ENCODE peak calls at places on chromosome 17, in seven cellular contexts. E is cardiac muscle cell, W is mesothelial cell of epicardium, C is right lobe of liver, X is A549, I is AG04450, Z is choroid plexus epithelial cell. Q is an unnamed sample.

GRCh38 chr17:50206604-50207293 is 5.3 kb upstream of the COL1A1 start:
- DNase-seq in E (peak), W (peak), C (no peak), X (no peak), I (no peak), Z (peak), Q (no peak)

GRCh38 chr17:68381076-68381900 is 76.0 kb downstream of the WIPI1 start:
- DNase-seq in E (peak), W (no peak), C (no peak), X (peak), I (peak), Z (peak), Q (peak)

GRCh38 chr17:44247346-44248219 is 20.4 kb downstream of the SLC4A1 start:
- DNase-seq in E (no peak), W (no peak), C (peak), X (no peak), I (no peak), Z (no peak), Q (no peak)

GRCh38 chr17:11882716-11883115 is 114.6 kb downstream of the ZNF18 start:
- DNase-seq in E (no peak), W (no peak), C (no peak), X (no peak), I (no peak), Z (no peak), Q (no peak)

GRCh38 chr17:43418441-43419374 is 19.9 kb downstream of the ARL4D start:
- DNase-seq in E (peak), W (no peak), C (no peak), X (peak), I (peak), Z (peak), Q (peak)

GRCh38 chr17:50884354-50885311 is 18.5 kb upstream of the TOB1 start:
- DNase-seq in E (peak), W (no peak), C (no peak), X (no peak), I (no peak), Z (no peak), Q (no peak)

GRCh38 chr17:81249233-81250040 is 10.3 kb downstream of the NDUFAF8 start:
- DNase-seq in E (peak), W (no peak), C (peak), X (peak), I (no peak), Z (no peak), Q (no peak)

GRCh38 chr17:77444653-77445029 is 303.9 kb downstream of the SEC14L1 start:
- DNase-seq in E (peak), W (no peak), C (peak), X (no peak), I (no peak), Z (no peak), Q (no peak)

GRCh38 chr17:65022751-65023421 is 33.7 kb downstream of the GNA13 start:
- DNase-seq in E (peak), W (no peak), C (no peak), X (no peak), I (no peak), Z (peak), Q (peak)

GRCh38 chr17:33169580-33170285 is 123.4 kb downstream of the ASIC2 start:
- DNase-seq in E (no peak), W (no peak), C (no peak), X (peak), I (no peak), Z (no peak), Q (no peak)

GRCh38 chr17:57918017-57918895 is 37.0 kb downstream of the CUEDC1 start:
- DNase-seq in E (peak), W (no peak), C (no peak), X (no peak), I (no peak), Z (peak), Q (no peak)

GRCh38 chr17:83082435-83082834 is 3.0 kb downstream of the METRNL start:
- DNase-seq in E (no peak), W (no peak), C (no peak), X (no peak), I (no peak), Z (no peak), Q (no peak)

GRCh38 chr17:30796016-30796415 is 28.5 kb downstream of the CRLF3 start:
- DNase-seq in E (no peak), W (no peak), C (no peak), X (no peak), I (no peak), Z (peak), Q (no peak)

GRCh38 chr17:76627510-76627909 is 16.0 kb downstream of the ST6GALNAC1 start:
- DNase-seq in E (no peak), W (no peak), C (no peak), X (no peak), I (no peak), Z (no peak), Q (no peak)

GRCh38 chr17:5526821-5527598 is 40.6 kb downstream of the MIS12 start:
- DNase-seq in E (peak), W (peak), C (no peak), X (peak), I (peak), Z (peak), Q (peak)

GRCh38 chr17:48456584-48456983 is 26.6 kb upstream of the SKAP1 start:
- DNase-seq in E (no peak), W (no peak), C (no peak), X (peak), I (no peak), Z (peak), Q (no peak)

GRCh38 chr17:8466873-8467272 is 31.2 kb downstream of the NDEL1 start:
- DNase-seq in E (no peak), W (no peak), C (no peak), X (no peak), I (no peak), Z (no peak), Q (no peak)

GRCh38 chr17:801660-802059 is 19.5 kb downstream of the MRM3 start:
- DNase-seq in E (peak), W (no peak), C (no peak), X (no peak), I (no peak), Z (peak), Q (no peak)

GRCh38 chr17:4901648-4902344 is 1.1 kb downstream of the CHRNE start:
- DNase-seq in E (no peak), W (no peak), C (peak), X (no peak), I (no peak), Z (no peak), Q (no peak)

GRCh38 chr17:42553866-42554249 is 1.1 kb downstream of the HSD17B1 start:
- DNase-seq in E (no peak), W (no peak), C (no peak), X (no peak), I (no peak), Z (no peak), Q (no peak)

GRCh38 chr17:47717845-47718621 is 15.0 kb upstream of the TBX21 start:
- DNase-seq in E (no peak), W (no peak), C (no peak), X (no peak), I (no peak), Z (no peak), Q (no peak)

GRCh38 chr17:21495281-21495680 is 119.1 kb downstream of the KCNJ12 start:
- DNase-seq in E (no peak), W (peak), C (no peak), X (no peak), I (no peak), Z (no peak), Q (no peak)

GRCh38 chr17:64455993-64456885 is 7.3 kb downstream of the MILR1 start:
- DNase-seq in E (no peak), W (no peak), C (no peak), X (no peak), I (no peak), Z (no peak), Q (no peak)

GRCh38 chr17:21129023-21129681 is 2.4 kb downstream of the DHRS7B start:
- DNase-seq in E (peak), W (no peak), C (no peak), X (peak), I (peak), Z (peak), Q (no peak)

GRCh38 chr17:70168044-70168978 is 1.0 kb upstream of the KCNJ2 start:
- DNase-seq in E (peak), W (peak), C (peak), X (peak), I (peak), Z (peak), Q (peak)

GRCh38 chr17:57477483-57478357 is 221.4 kb downstream of the MSI2 start:
- DNase-seq in E (no peak), W (no peak), C (no peak), X (no peak), I (no peak), Z (no peak), Q (no peak)

GRCh38 chr17:7885357-7886226 is 3.0 kb upstream of the CHD3 start:
- DNase-seq in E (peak), W (peak), C (peak), X (peak), I (no peak), Z (peak), Q (no peak)

GRCh38 chr17:81202318-81202717 is 20.4 kb downstream of the CEP131 start:
- DNase-seq in E (no peak), W (no peak), C (no peak), X (no peak), I (no peak), Z (no peak), Q (no peak)

GRCh38 chr17:81578038-81578441 is 25.9 kb upstream of the FAAP100 start:
- DNase-seq in E (peak), W (no peak), C (no peak), X (no peak), I (no peak), Z (peak), Q (no peak)

GRCh38 chr17:5584383-5584951 is at the start of gene NLRP1:
- DNase-seq in E (peak), W (no peak), C (peak), X (peak), I (peak), Z (peak), Q (peak)

GRCh38 chr17:16820161-16820877 is 130.3 kb downstream of the CCDC144A start:
- DNase-seq in E (no peak), W (no peak), C (no peak), X (no peak), I (no peak), Z (no peak), Q (no peak)

GRCh38 chr17:72852267-72852945 is 240.1 kb downstream of the SLC39A11 start:
- DNase-seq in E (no peak), W (no peak), C (no peak), X (peak), I (peak), Z (no peak), Q (no peak)

GRCh38 chr17:58504826-58505351 is 9.5 kb downstream of the MTMR4 start:
- DNase-seq in E (no peak), W (no peak), C (no peak), X (no peak), I (no peak), Z (no peak), Q (no peak)

GRCh38 chr17:81002409-81003361 is 11.0 kb downstream of the CHMP6 start:
- DNase-seq in E (peak), W (no peak), C (no peak), X (no peak), I (no peak), Z (peak), Q (no peak)

GRCh38 chr17:42179911-42180410 is 981 bp downstream of the KCNH4 start:
- DNase-seq in E (peak), W (peak), C (no peak), X (peak), I (no peak), Z (peak), Q (no peak)

GRCh38 chr17:58344047-58344790 is 7.8 kb downstream of the SUPT4H1 start:
- DNase-seq in E (peak), W (no peak), C (no peak), X (no peak), I (no peak), Z (peak), Q (no peak)

GRCh38 chr17:64095144-64095882 is 34.6 kb downstream of the ERN1 start:
- DNase-seq in E (no peak), W (no peak), C (no peak), X (no peak), I (no peak), Z (no peak), Q (no peak)

GRCh38 chr17:61478790-61479492 is 26.7 kb downstream of the TBX4 start:
- DNase-seq in E (no peak), W (no peak), C (no peak), X (no peak), I (no peak), Z (no peak), Q (no peak)

GRCh38 chr17:51700011-51700760 is 439.8 kb downstream of the UTP18 start:
- DNase-seq in E (no peak), W (no peak), C (no peak), X (no peak), I (no peak), Z (no peak), Q (no peak)

DNA sequence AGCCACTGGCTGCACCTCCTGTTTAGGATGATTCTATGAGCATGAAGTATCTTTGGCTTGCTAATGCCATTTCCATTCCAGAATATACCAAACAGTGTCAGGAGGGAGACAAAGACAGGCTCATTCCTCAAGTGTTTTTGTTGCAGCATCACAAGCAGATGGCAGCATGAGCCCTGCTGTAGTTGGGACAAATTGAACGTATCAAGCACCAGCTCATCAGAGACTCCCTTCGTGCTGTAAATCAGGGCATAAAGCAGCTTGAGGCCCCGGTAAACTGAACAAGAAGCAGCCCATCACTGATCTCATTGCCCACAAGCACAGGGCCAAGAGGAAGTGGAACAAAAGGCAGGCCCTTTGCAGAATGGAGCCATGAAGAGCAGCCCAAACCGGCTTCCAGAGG is 45.8 kb upstream of the HS3ST3A1 start:
- DNase-seq in E (peak), W (no peak), C (no peak), X (no peak), I (no peak), Z (no peak), Q (no peak)
- TF ChIP-seq CTCF in E (no peak), W (no peak), C (no peak), X (no peak), I (no peak), Z (peak), Q (no peak)

DNA sequence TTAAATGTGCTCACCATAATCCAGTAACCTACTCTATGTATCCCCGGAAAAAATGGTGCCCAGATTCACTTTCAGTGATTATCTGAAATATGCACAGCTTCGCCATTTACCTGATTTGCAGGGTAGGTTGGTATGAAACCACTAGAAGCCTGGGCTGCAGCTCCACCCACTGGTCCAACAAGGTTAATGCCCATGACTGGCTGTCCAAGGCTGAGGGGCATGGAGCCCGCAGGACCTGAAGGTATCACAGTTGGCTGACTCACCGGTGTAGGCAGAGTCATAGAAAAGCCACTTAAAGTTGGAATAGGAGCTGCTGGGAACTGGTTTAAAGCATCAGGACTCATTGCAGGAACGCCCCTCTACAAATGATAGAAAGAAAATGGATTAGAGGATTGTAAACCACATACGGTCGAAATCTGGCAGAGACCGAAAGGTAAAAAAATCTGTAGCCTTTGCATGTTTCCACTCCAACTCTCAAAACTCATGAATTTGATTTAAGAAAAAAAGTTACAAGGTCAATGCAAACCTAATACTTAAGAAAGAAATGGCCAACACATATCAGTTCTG is 38.6 kb downstream of the SYNRG start:
- DNase-seq in E (peak), W (peak), C (peak), X (peak), I (peak), Z (peak), Q (no peak)
- TF ChIP-seq CTCF in E (peak), W (no peak), C (peak), X (peak), I (peak), Z (peak), Q (peak)

DNA sequence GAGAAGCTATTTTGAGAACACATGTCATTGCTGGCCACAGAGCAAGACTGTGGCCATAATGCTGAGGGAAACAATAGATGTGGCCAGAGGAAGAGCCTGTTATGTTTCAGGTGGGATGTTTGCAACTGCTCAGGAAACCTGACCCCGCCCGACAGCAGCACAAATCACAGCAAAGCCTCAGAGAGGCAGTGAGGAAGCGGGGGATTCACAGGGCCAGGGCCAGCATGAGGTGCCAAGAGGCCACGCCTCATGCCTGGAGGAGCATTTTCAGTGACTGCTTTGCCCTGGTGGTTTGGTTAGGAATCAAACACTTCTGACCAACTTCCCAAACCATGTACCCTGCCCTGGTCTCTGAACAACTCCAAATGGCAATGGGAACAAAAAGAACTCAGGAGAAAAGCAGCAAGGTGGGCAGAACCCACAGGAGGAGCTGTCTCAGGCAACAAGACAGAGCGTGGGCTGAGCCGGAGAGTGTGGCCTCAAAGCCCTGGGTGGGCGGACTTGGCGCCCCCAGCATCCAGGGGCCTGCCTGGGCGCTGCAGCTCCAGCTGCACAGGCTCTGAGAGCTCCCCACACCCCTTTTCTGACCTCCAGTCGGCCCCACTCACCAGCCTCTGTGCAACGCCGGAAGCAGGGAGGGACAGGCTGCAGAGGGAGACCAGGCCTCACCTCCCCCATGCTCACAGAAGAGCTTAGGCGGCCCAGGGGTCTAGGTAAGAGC is 20.6 kb downstream of the HIC1 start:
- DNase-seq in E (peak), W (peak), C (no peak), X (no peak), I (no peak), Z (peak), Q (no peak)
- TF ChIP-seq CTCF in E (peak), W (peak), C (no peak), X (no peak), I (peak), Z (peak), Q (no peak)

DNA sequence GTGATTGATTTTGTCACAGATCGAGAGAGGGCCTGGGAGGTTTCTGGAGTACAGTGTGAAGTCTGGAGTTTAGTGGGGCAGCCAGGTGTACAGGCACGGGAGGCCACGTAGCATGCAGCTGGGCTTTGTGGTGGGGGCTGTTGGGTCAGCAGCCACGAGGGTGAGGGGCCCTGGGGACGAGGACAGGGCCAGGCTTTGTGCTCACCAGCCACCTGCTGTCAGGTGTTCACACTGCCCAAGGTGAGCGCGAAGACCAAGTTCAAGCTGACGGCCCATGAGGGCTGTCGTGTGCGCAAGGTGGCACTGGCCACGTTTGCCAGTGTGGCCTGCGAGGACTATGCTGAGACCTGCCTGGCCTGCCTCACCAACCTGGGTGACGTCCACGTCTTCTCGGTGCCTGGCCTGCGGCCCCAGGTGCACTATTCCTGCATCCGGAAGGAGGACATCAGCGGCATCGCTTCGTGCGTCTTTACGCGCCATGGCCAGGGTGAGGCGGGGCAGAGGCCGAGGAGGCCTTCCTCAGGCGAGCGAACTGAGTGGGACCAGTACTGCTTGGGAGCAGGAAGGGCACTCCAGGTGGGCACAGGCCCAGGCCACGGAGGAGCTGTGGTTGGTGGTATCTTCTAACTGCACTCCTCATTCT is 15.9 kb downstream of the LLGL1 start:
- DNase-seq in E (no peak), W (no peak), C (no peak), X (no peak), I (no peak), Z (no peak), Q (no peak)
- TF ChIP-seq CTCF in E (no peak), W (no peak), C (no peak), X (no peak), I (no peak), Z (no peak), Q (no peak)

GRCh38 chr17:79180358-79181005 is 105.9 kb downstream of the ENGASE start:
- DNase-seq in E (no peak), W (no peak), C (no peak), X (no peak), I (no peak), Z (no peak), Q (no peak)

GRCh38 chr17:79182176-79183160 is 107.8 kb downstream of the ENGASE start:
- DNase-seq in E (no peak), W (no peak), C (no peak), X (no peak), I (no peak), Z (no peak), Q (no peak)

GRCh38 chr17:79185671-79186070 is 111.0 kb downstream of the ENGASE start:
- DNase-seq in E (no peak), W (no peak), C (no peak), X (no peak), I (no peak), Z (no peak), Q (no peak)

GRCh38 chr17:79186406-79186805 is 111.8 kb downstream of the ENGASE start:
- DNase-seq in E (no peak), W (no peak), C (no peak), X (no peak), I (no peak), Z (no peak), Q (no peak)

GRCh38 chr17:79183221-79184158 is 108.9 kb downstream of the ENGASE start:
- DNase-seq in E (peak), W (peak), C (no peak), X (peak), I (no peak), Z (peak), Q (no peak)
- TF ChIP-seq CTCF in E (no peak), W (no peak), C (no peak), X (no peak), I (no peak), Z (no peak), Q (no peak)

Q was measured in AG09309.